ENCODE peak calls at places on chromosomes 6 and 20, in seven cellular contexts. O is right lobe of liver; B is upper lobe of right lung; Y is EL; T is cardiac fibroblast; M is M059J; S is naive thymus-derived CD8-positive, alpha-beta T cell. Q is an unnamed sample.

GRCh38 chr6:8664700-8665099 is 229.4 kb upstream of the SLC35B3 start:
- DNase-seq in O (peak), B (no peak), Y (no peak), T (no peak), M (no peak), S (no peak), Q (no peak)

GRCh38 chr20:1911536-1911935 is 16.3 kb downstream of the SIRPA start:
- DNase-seq in O (no peak), B (peak), Y (no peak), T (no peak), M (no peak), S (no peak), Q (no peak)

GRCh38 chr6:28656715-28657114 is 131.0 kb downstream of the GPX5 start:
- DNase-seq in O (no peak), B (no peak), Y (no peak), T (no peak), M (no peak), S (no peak), Q (no peak)

GRCh38 chr6:28424163-28424562 is 19.1 kb downstream of the ZSCAN23 start:
- DNase-seq in O (no peak), B (no peak), Y (no peak), T (no peak), M (peak), S (no peak), Q (no peak)

GRCh38 chr6:69705954-69706353 is 90.9 kb downstream of the LMBRD1 start:
- DNase-seq in O (no peak), B (no peak), Y (no peak), T (no peak), M (no peak), S (no peak), Q (no peak)

GRCh38 chr20:16654858-16655257 is 75.0 kb upstream of the SNRPB2 start:
- DNase-seq in O (no peak), B (no peak), Y (no peak), T (no peak), M (no peak), S (no peak), Q (no peak)

GRCh38 chr6:161442381-161442858 is 168.6 kb upstream of the AGPAT4 start:
- DNase-seq in O (no peak), B (no peak), Y (no peak), T (no peak), M (no peak), S (no peak), Q (no peak)

GRCh38 chr6:43623880-43624785 is 4.9 kb downstream of the GTPBP2 start:
- DNase-seq in O (no peak), B (no peak), Y (no peak), T (no peak), M (no peak), S (no peak), Q (no peak)

GRCh38 chr20:47703748-47704147 is 81.5 kb downstream of the SULF2 start:
- DNase-seq in O (no peak), B (no peak), Y (peak), T (peak), M (peak), S (no peak), Q (no peak)

GRCh38 chr6:117317261-117317660 is 51.9 kb downstream of the VGLL2 start:
- DNase-seq in O (no peak), B (no peak), Y (peak), T (peak), M (peak), S (no peak), Q (peak)

GRCh38 chr20:19821605-19822004 is 63.5 kb downstream of the RIN2 start:
- DNase-seq in O (no peak), B (no peak), Y (no peak), T (no peak), M (no peak), S (no peak), Q (no peak)

GRCh38 chr6:15739353-15739752 is 76.5 kb upstream of the DTNBP1 start:
- DNase-seq in O (no peak), B (no peak), Y (no peak), T (no peak), M (no peak), S (no peak), Q (no peak)

GRCh38 chr6:121216928-121217327 is 117.4 kb downstream of the TBC1D32 start:
- DNase-seq in O (no peak), B (no peak), Y (peak), T (peak), M (no peak), S (no peak), Q (no peak)

GRCh38 chr6:10330515-10330914 is 84.4 kb downstream of the TFAP2A start:
- DNase-seq in O (no peak), B (no peak), Y (no peak), T (no peak), M (no peak), S (no peak), Q (no peak)